ENCODE peak calls at places on chromosomes 4 and X, in ten cellular contexts. One of them, this sample, is unnamed.

GRCh38 chr4:173169428-173170209 is 1.0 kb downstream of the GALNT7 start:
- DNase-seq in posterior cingulate gyrus: peak; percentile 90
- DNase-seq in activated naive CD4-positive, alpha-beta T cell: peak; percentile 53
- DNase-seq in GM23248: peak; percentile 81
- DNase-seq in NCI-H1694 treated with DMSO at 0.1 percent for 48 hours: peak; percentile 4
- DNase-seq in HT1080: peak; percentile 48
- DNase-seq in PC-3: peak; percentile 20
- DNase-seq in tibial artery: peak; percentile 76
- DNase-seq in anterior cingulate cortex: peak; percentile 48
- DNase-seq in myocyte: peak; percentile 81
- DNase-seq in this sample: peak; percentile 61

GRCh38 chr4:39255266-39255665 is 72.9 kb downstream of the WDR19 start:
- DNase-seq in posterior cingulate gyrus: no peak
- DNase-seq in activated naive CD4-positive, alpha-beta T cell: no peak
- DNase-seq in GM23248: peak; percentile 48
- DNase-seq in NCI-H1694 treated with DMSO at 0.1 percent for 48 hours: no peak
- DNase-seq in HT1080: peak; percentile 92
- DNase-seq in PC-3: peak; percentile 68
- DNase-seq in tibial artery: no peak
- DNase-seq in anterior cingulate cortex: no peak
- DNase-seq in myocyte: peak; percentile 5
- DNase-seq in this sample: no peak

GRCh38 chrX:129798888-129799287 is 19.1 kb downstream of the SASH3 start:
- DNase-seq in posterior cingulate gyrus: no peak
- DNase-seq in activated naive CD4-positive, alpha-beta T cell: no peak
- DNase-seq in GM23248: peak; percentile 7
- DNase-seq in NCI-H1694 treated with DMSO at 0.1 percent for 48 hours: no peak
- DNase-seq in HT1080: peak; percentile 3
- DNase-seq in PC-3: no peak
- DNase-seq in tibial artery: no peak
- DNase-seq in anterior cingulate cortex: no peak
- DNase-seq in myocyte: no peak
- DNase-seq in this sample: no peak

GRCh38 chr4:63589796-63590195 is 819.5 kb downstream of the TECRL start:
- DNase-seq in posterior cingulate gyrus: no peak
- DNase-seq in activated naive CD4-positive, alpha-beta T cell: no peak
- DNase-seq in GM23248: no peak
- DNase-seq in NCI-H1694 treated with DMSO at 0.1 percent for 48 hours: no peak
- DNase-seq in HT1080: peak; percentile 21
- DNase-seq in PC-3: no peak
- DNase-seq in tibial artery: no peak
- DNase-seq in anterior cingulate cortex: no peak
- DNase-seq in myocyte: no peak
- DNase-seq in this sample: no peak

GRCh38 chr4:548976-549375 is 27.1 kb downstream of the TMEM271 start:
- DNase-seq in posterior cingulate gyrus: peak; percentile 71
- DNase-seq in activated naive CD4-positive, alpha-beta T cell: no peak
- DNase-seq in GM23248: peak; percentile 9
- DNase-seq in NCI-H1694 treated with DMSO at 0.1 percent for 48 hours: no peak
- DNase-seq in HT1080: no peak
- DNase-seq in PC-3: no peak
- DNase-seq in tibial artery: no peak
- DNase-seq in anterior cingulate cortex: no peak
- DNase-seq in myocyte: no peak
- DNase-seq in this sample: no peak

GRCh38 chrX:125205918-125206665 is 113.6 kb upstream of the TEX13C start:
- DNase-seq in posterior cingulate gyrus: no peak
- DNase-seq in activated naive CD4-positive, alpha-beta T cell: no peak
- DNase-seq in GM23248: peak; percentile 4
- DNase-seq in NCI-H1694 treated with DMSO at 0.1 percent for 48 hours: peak; percentile 75
- DNase-seq in HT1080: peak; percentile 55
- DNase-seq in PC-3: peak; percentile 30
- DNase-seq in tibial artery: peak; percentile 61
- DNase-seq in anterior cingulate cortex: no peak
- DNase-seq in myocyte: no peak
- DNase-seq in this sample: peak; percentile 3

GRCh38 chr4:100168521-100168920 is 21.7 kb downstream of the DDIT4L start:
- DNase-seq in posterior cingulate gyrus: no peak
- DNase-seq in activated naive CD4-positive, alpha-beta T cell: no peak
- DNase-seq in GM23248: peak; percentile 71
- DNase-seq in NCI-H1694 treated with DMSO at 0.1 percent for 48 hours: no peak
- DNase-seq in HT1080: no peak
- DNase-seq in PC-3: no peak
- DNase-seq in tibial artery: no peak
- DNase-seq in anterior cingulate cortex: no peak
- DNase-seq in myocyte: peak; percentile 40
- DNase-seq in this sample: no peak

GRCh38 chr4:177484613-177485021 is 42.4 kb upstream of the AGA start:
- DNase-seq in posterior cingulate gyrus: no peak
- DNase-seq in activated naive CD4-positive, alpha-beta T cell: no peak
- DNase-seq in GM23248: peak; percentile 91
- DNase-seq in NCI-H1694 treated with DMSO at 0.1 percent for 48 hours: no peak
- DNase-seq in HT1080: peak; percentile 93
- DNase-seq in PC-3: peak; percentile 59
- DNase-seq in tibial artery: no peak
- DNase-seq in anterior cingulate cortex: no peak
- DNase-seq in myocyte: peak; percentile 42
- DNase-seq in this sample: no peak

GRCh38 chrX:154047266-154047665 is 27.6 kb upstream of the IRAK1 start:
- DNase-seq in posterior cingulate gyrus: no peak
- DNase-seq in activated naive CD4-positive, alpha-beta T cell: no peak
- DNase-seq in GM23248: no peak
- DNase-seq in NCI-H1694 treated with DMSO at 0.1 percent for 48 hours: no peak
- DNase-seq in HT1080: no peak
- DNase-seq in PC-3: no peak
- DNase-seq in tibial artery: no peak
- DNase-seq in anterior cingulate cortex: no peak
- DNase-seq in myocyte: no peak
- DNase-seq in this sample: no peak

GRCh38 chrX:29143356-29143755 is 556.1 kb downstream of the IL1RAPL1 start:
- DNase-seq in posterior cingulate gyrus: no peak
- DNase-seq in activated naive CD4-positive, alpha-beta T cell: no peak
- DNase-seq in GM23248: peak; percentile 3
- DNase-seq in NCI-H1694 treated with DMSO at 0.1 percent for 48 hours: no peak
- DNase-seq in HT1080: peak; percentile 36
- DNase-seq in PC-3: peak; percentile 32
- DNase-seq in tibial artery: no peak
- DNase-seq in anterior cingulate cortex: no peak
- DNase-seq in myocyte: no peak
- DNase-seq in this sample: no peak

GRCh38 chrX:32592786-32593185 is 618.6 kb downstream of the DMD start:
- DNase-seq in posterior cingulate gyrus: no peak
- DNase-seq in activated naive CD4-positive, alpha-beta T cell: no peak
- DNase-seq in GM23248: no peak
- DNase-seq in NCI-H1694 treated with DMSO at 0.1 percent for 48 hours: no peak
- DNase-seq in HT1080: no peak
- DNase-seq in PC-3: no peak
- DNase-seq in tibial artery: no peak
- DNase-seq in anterior cingulate cortex: no peak
- DNase-seq in myocyte: no peak
- DNase-seq in this sample: no peak

GRCh38 chr4:30605616-30606015 is 114.6 kb upstream of the PCDH7 start:
- DNase-seq in posterior cingulate gyrus: no peak
- DNase-seq in activated naive CD4-positive, alpha-beta T cell: no peak
- DNase-seq in GM23248: no peak
- DNase-seq in NCI-H1694 treated with DMSO at 0.1 percent for 48 hours: no peak
- DNase-seq in HT1080: peak; percentile 11
- DNase-seq in PC-3: no peak
- DNase-seq in tibial artery: no peak
- DNase-seq in anterior cingulate cortex: no peak
- DNase-seq in myocyte: no peak
- DNase-seq in this sample: peak; percentile 4

GRCh38 chr4:1927675-1928074 is 56.5 kb downstream of the NSD2 start:
- DNase-seq in posterior cingulate gyrus: no peak
- DNase-seq in activated naive CD4-positive, alpha-beta T cell: no peak
- DNase-seq in GM23248: no peak
- DNase-seq in NCI-H1694 treated with DMSO at 0.1 percent for 48 hours: no peak
- DNase-seq in HT1080: no peak
- DNase-seq in PC-3: no peak
- DNase-seq in tibial artery: no peak
- DNase-seq in anterior cingulate cortex: no peak
- DNase-seq in myocyte: peak; percentile 29
- DNase-seq in this sample: no peak

GRCh38 chrX:9665113-9665512 is 100.5 kb downstream of the GPR143 start:
- DNase-seq in posterior cingulate gyrus: no peak
- DNase-seq in activated naive CD4-positive, alpha-beta T cell: no peak
- DNase-seq in GM23248: peak; percentile 5
- DNase-seq in NCI-H1694 treated with DMSO at 0.1 percent for 48 hours: no peak
- DNase-seq in HT1080: no peak
- DNase-seq in PC-3: peak; percentile 57
- DNase-seq in tibial artery: no peak
- DNase-seq in anterior cingulate cortex: no peak
- DNase-seq in myocyte: no peak
- DNase-seq in this sample: no peak

GRCh38 chr4:165597581-165598480 is 219.0 kb downstream of the CPE start:
- DNase-seq in posterior cingulate gyrus: no peak
- DNase-seq in activated naive CD4-positive, alpha-beta T cell: no peak
- DNase-seq in GM23248: no peak
- DNase-seq in NCI-H1694 treated with DMSO at 0.1 percent for 48 hours: no peak
- DNase-seq in HT1080: no peak
- DNase-seq in PC-3: no peak
- DNase-seq in tibial artery: no peak
- DNase-seq in anterior cingulate cortex: no peak
- DNase-seq in myocyte: no peak
- DNase-seq in this sample: no peak

GRCh38 chr4:40856836-40857362 is 107.1 kb downstream of the NSUN7 start:
- DNase-seq in posterior cingulate gyrus: peak; percentile 95
- DNase-seq in activated naive CD4-positive, alpha-beta T cell: peak; percentile 5
- DNase-seq in GM23248: peak; percentile 61
- DNase-seq in NCI-H1694 treated with DMSO at 0.1 percent for 48 hours: peak; percentile 19
- DNase-seq in HT1080: no peak
- DNase-seq in PC-3: peak; percentile 51
- DNase-seq in tibial artery: peak; percentile 87
- DNase-seq in anterior cingulate cortex: peak; percentile 62
- DNase-seq in myocyte: no peak
- DNase-seq in this sample: peak; percentile 45

GRCh38 chrX:115563633-115564182 is 2.7 kb downstream of the PLS3 start:
- DNase-seq in posterior cingulate gyrus: no peak
- DNase-seq in activated naive CD4-positive, alpha-beta T cell: no peak
- DNase-seq in GM23248: peak; percentile 24
- DNase-seq in NCI-H1694 treated with DMSO at 0.1 percent for 48 hours: no peak
- DNase-seq in HT1080: no peak
- DNase-seq in PC-3: peak; percentile 30
- DNase-seq in tibial artery: no peak
- DNase-seq in anterior cingulate cortex: no peak
- DNase-seq in myocyte: no peak
- DNase-seq in this sample: no peak

GRCh38 chrX:25012793-25013592 is 2.8 kb downstream of the ARX start:
- DNase-seq in posterior cingulate gyrus: no peak
- DNase-seq in activated naive CD4-positive, alpha-beta T cell: no peak
- DNase-seq in GM23248: peak; percentile 19
- DNase-seq in NCI-H1694 treated with DMSO at 0.1 percent for 48 hours: no peak
- DNase-seq in HT1080: peak; percentile 1
- DNase-seq in PC-3: no peak
- DNase-seq in tibial artery: no peak
- DNase-seq in anterior cingulate cortex: no peak
- DNase-seq in myocyte: peak; percentile 52
- DNase-seq in this sample: no peak

GRCh38 chr4:89469930-89470375 is 162.4 kb upstream of the GPRIN3 start:
- DNase-seq in posterior cingulate gyrus: no peak
- DNase-seq in activated naive CD4-positive, alpha-beta T cell: no peak
- DNase-seq in GM23248: peak; percentile 91
- DNase-seq in NCI-H1694 treated with DMSO at 0.1 percent for 48 hours: no peak
- DNase-seq in HT1080: peak; percentile 96
- DNase-seq in PC-3: peak; percentile 86
- DNase-seq in tibial artery: no peak
- DNase-seq in anterior cingulate cortex: no peak
- DNase-seq in myocyte: peak; percentile 66
- DNase-seq in this sample: no peak

GRCh38 chr4:25096553-25097443 is 63.5 kb downstream of the SEPSECS start:
- DNase-seq in posterior cingulate gyrus: no peak
- DNase-seq in activated naive CD4-positive, alpha-beta T cell: no peak
- DNase-seq in GM23248: no peak
- DNase-seq in NCI-H1694 treated with DMSO at 0.1 percent for 48 hours: no peak
- DNase-seq in HT1080: no peak
- DNase-seq in PC-3: no peak
- DNase-seq in tibial artery: peak; percentile 32
- DNase-seq in anterior cingulate cortex: no peak
- DNase-seq in myocyte: peak; percentile 37
- DNase-seq in this sample: no peak

GRCh38 chr4:54877006-54877405 is 219.2 kb downstream of the KIT start:
- DNase-seq in posterior cingulate gyrus: no peak
- DNase-seq in activated naive CD4-positive, alpha-beta T cell: no peak
- DNase-seq in GM23248: peak; percentile 52
- DNase-seq in NCI-H1694 treated with DMSO at 0.1 percent for 48 hours: no peak
- DNase-seq in HT1080: peak; percentile 82
- DNase-seq in PC-3: peak; percentile 67
- DNase-seq in tibial artery: no peak
- DNase-seq in anterior cingulate cortex: no peak
- DNase-seq in myocyte: peak; percentile 43
- DNase-seq in this sample: no peak

GRCh38 chrX:27679281-27679680 is 89.1 kb downstream of the DCAF8L2 start:
- DNase-seq in posterior cingulate gyrus: no peak
- DNase-seq in activated naive CD4-positive, alpha-beta T cell: no peak
- DNase-seq in GM23248: no peak
- DNase-seq in NCI-H1694 treated with DMSO at 0.1 percent for 48 hours: no peak
- DNase-seq in HT1080: peak; percentile 56
- DNase-seq in PC-3: peak; percentile 22
- DNase-seq in tibial artery: no peak
- DNase-seq in anterior cingulate cortex: no peak
- DNase-seq in myocyte: no peak
- DNase-seq in this sample: no peak

GRCh38 chr4:169159614-169160013 is 111.1 kb downstream of the SH3RF1 start:
- DNase-seq in posterior cingulate gyrus: no peak
- DNase-seq in activated naive CD4-positive, alpha-beta T cell: no peak
- DNase-seq in GM23248: peak; percentile 80
- DNase-seq in NCI-H1694 treated with DMSO at 0.1 percent for 48 hours: no peak
- DNase-seq in HT1080: peak; percentile 23
- DNase-seq in PC-3: peak; percentile 16
- DNase-seq in tibial artery: no peak
- DNase-seq in anterior cingulate cortex: no peak
- DNase-seq in myocyte: no peak
- DNase-seq in this sample: no peak

GRCh38 chr4:622071-622995 is 3.0 kb upstream of the PDE6B start:
- DNase-seq in posterior cingulate gyrus: peak; percentile 27
- DNase-seq in activated naive CD4-positive, alpha-beta T cell: no peak
- DNase-seq in GM23248: peak; percentile 43
- DNase-seq in NCI-H1694 treated with DMSO at 0.1 percent for 48 hours: no peak
- DNase-seq in HT1080: no peak
- DNase-seq in PC-3: no peak
- DNase-seq in tibial artery: peak; percentile 41
- DNase-seq in anterior cingulate cortex: no peak
- DNase-seq in myocyte: no peak
- DNase-seq in this sample: no peak

GRCh38 chrX:75547783-75548182 is 24.9 kb upstream of the ZDHHC15 start:
- DNase-seq in posterior cingulate gyrus: peak; percentile 54
- DNase-seq in activated naive CD4-positive, alpha-beta T cell: no peak
- DNase-seq in GM23248: peak; percentile 0
- DNase-seq in NCI-H1694 treated with DMSO at 0.1 percent for 48 hours: no peak
- DNase-seq in HT1080: no peak
- DNase-seq in PC-3: no peak
- DNase-seq in tibial artery: peak; percentile 76
- DNase-seq in anterior cingulate cortex: peak; percentile 2
- DNase-seq in myocyte: peak; percentile 79
- DNase-seq in this sample: no peak

GRCh38 chr4:22410645-22411247 is 105.1 kb downstream of the ADGRA3 start:
- DNase-seq in posterior cingulate gyrus: no peak
- DNase-seq in activated naive CD4-positive, alpha-beta T cell: no peak
- DNase-seq in GM23248: peak; percentile 55
- DNase-seq in NCI-H1694 treated with DMSO at 0.1 percent for 48 hours: peak; percentile 6
- DNase-seq in HT1080: no peak
- DNase-seq in PC-3: peak; percentile 32
- DNase-seq in tibial artery: no peak
- DNase-seq in anterior cingulate cortex: no peak
- DNase-seq in myocyte: no peak
- DNase-seq in this sample: no peak

GRCh38 chr4:40719008-40719623 is 30.6 kb upstream of the NSUN7 start:
- DNase-seq in posterior cingulate gyrus: no peak
- DNase-seq in activated naive CD4-positive, alpha-beta T cell: no peak
- DNase-seq in GM23248: peak; percentile 63
- DNase-seq in NCI-H1694 treated with DMSO at 0.1 percent for 48 hours: no peak
- DNase-seq in HT1080: peak; percentile 34
- DNase-seq in PC-3: peak; percentile 73
- DNase-seq in tibial artery: no peak
- DNase-seq in anterior cingulate cortex: no peak
- DNase-seq in myocyte: peak; percentile 41
- DNase-seq in this sample: no peak

GRCh38 chrX:13387656-13388421 is 68.0 kb upstream of the ATXN3L start:
- DNase-seq in posterior cingulate gyrus: no peak
- DNase-seq in activated naive CD4-positive, alpha-beta T cell: no peak
- DNase-seq in GM23248: peak; percentile 75
- DNase-seq in NCI-H1694 treated with DMSO at 0.1 percent for 48 hours: no peak
- DNase-seq in HT1080: peak; percentile 72
- DNase-seq in PC-3: peak; percentile 22
- DNase-seq in tibial artery: no peak
- DNase-seq in anterior cingulate cortex: no peak
- DNase-seq in myocyte: peak; percentile 87
- DNase-seq in this sample: no peak